ENCODE peak calls at places on chromosome 2, in nine cellular contexts. One of them, this sample, is unnamed.

GRCh38 chr2:202376460-202377307 is 557 bp downstream of the BMPR2 start:
- DNase-seq in psoas muscle: peak
- DNase-seq in HCT116: no peak
- DNase-seq in OCI-LY7: peak
- DNase-seq in stomach: no peak
- DNase-seq in fibroblast of lung: no peak
- DNase-seq in neural progenitor cell: no peak
- DNase-seq in kidney epithelial cell: no peak
- DNase-seq in left lung: peak
- DNase-seq in this sample: peak

GRCh38 chr2:56583796-56584313 is 400.1 kb downstream of the CCDC85A start:
- DNase-seq in fibroblast of lung: no peak
- DNase-seq in psoas muscle: no peak
- DNase-seq in kidney epithelial cell: no peak
- DNase-seq in stomach: no peak
- DNase-seq in HCT116: no peak
- DNase-seq in OCI-LY7: no peak
- DNase-seq in neural progenitor cell: peak
- DNase-seq in left lung: no peak
- DNase-seq in this sample: no peak

GRCh38 chr2:20135631-20136050 is 84.2 kb upstream of the LAPTM4A start:
- DNase-seq in HCT116: peak
- DNase-seq in stomach: peak
- DNase-seq in fibroblast of lung: peak
- DNase-seq in left lung: peak
- DNase-seq in neural progenitor cell: peak
- DNase-seq in kidney epithelial cell: no peak
- DNase-seq in OCI-LY7: peak
- DNase-seq in psoas muscle: peak
- DNase-seq in this sample: no peak

GRCh38 chr2:24009680-24010476 is at the start of gene MFSD2B:
- DNase-seq in kidney epithelial cell: no peak
- DNase-seq in stomach: no peak
- DNase-seq in HCT116: no peak
- DNase-seq in left lung: no peak
- DNase-seq in fibroblast of lung: peak
- DNase-seq in psoas muscle: no peak
- DNase-seq in OCI-LY7: no peak
- DNase-seq in neural progenitor cell: peak
- DNase-seq in this sample: no peak

GRCh38 chr2:177165731-177166711 is 46.6 kb upstream of the HNRNPA3 start:
- DNase-seq in left lung: no peak
- DNase-seq in kidney epithelial cell: no peak
- DNase-seq in OCI-LY7: peak
- DNase-seq in stomach: no peak
- DNase-seq in neural progenitor cell: no peak
- DNase-seq in fibroblast of lung: peak
- DNase-seq in psoas muscle: no peak
- DNase-seq in HCT116: no peak
- DNase-seq in this sample: no peak

GRCh38 chr2:233486778-233487552 is 79.6 kb downstream of the USP40 start:
- DNase-seq in neural progenitor cell: no peak
- DNase-seq in fibroblast of lung: peak
- DNase-seq in left lung: no peak
- DNase-seq in stomach: no peak
- DNase-seq in kidney epithelial cell: peak
- DNase-seq in HCT116: no peak
- DNase-seq in psoas muscle: no peak
- DNase-seq in OCI-LY7: no peak
- DNase-seq in this sample: no peak

GRCh38 chr2:191789791-191790190 is 57.1 kb downstream of the CAVIN2 start:
- DNase-seq in kidney epithelial cell: peak
- DNase-seq in OCI-LY7: no peak
- DNase-seq in neural progenitor cell: no peak
- DNase-seq in HCT116: no peak
- DNase-seq in stomach: no peak
- DNase-seq in left lung: no peak
- DNase-seq in psoas muscle: no peak
- DNase-seq in fibroblast of lung: peak
- DNase-seq in this sample: no peak

GRCh38 chr2:19321946-19322345 is 36.5 kb downstream of the OSR1 start:
- DNase-seq in OCI-LY7: no peak
- DNase-seq in HCT116: no peak
- DNase-seq in left lung: no peak
- DNase-seq in psoas muscle: no peak
- DNase-seq in fibroblast of lung: peak
- DNase-seq in neural progenitor cell: no peak
- DNase-seq in kidney epithelial cell: peak
- DNase-seq in stomach: no peak
- DNase-seq in this sample: no peak

GRCh38 chr2:103361712-103362111 is 599.9 kb downstream of the TMEM182 start:
- DNase-seq in fibroblast of lung: no peak
- DNase-seq in OCI-LY7: no peak
- DNase-seq in neural progenitor cell: no peak
- DNase-seq in psoas muscle: no peak
- DNase-seq in kidney epithelial cell: no peak
- DNase-seq in stomach: no peak
- DNase-seq in left lung: no peak
- DNase-seq in HCT116: no peak
- DNase-seq in this sample: no peak

DNA sequence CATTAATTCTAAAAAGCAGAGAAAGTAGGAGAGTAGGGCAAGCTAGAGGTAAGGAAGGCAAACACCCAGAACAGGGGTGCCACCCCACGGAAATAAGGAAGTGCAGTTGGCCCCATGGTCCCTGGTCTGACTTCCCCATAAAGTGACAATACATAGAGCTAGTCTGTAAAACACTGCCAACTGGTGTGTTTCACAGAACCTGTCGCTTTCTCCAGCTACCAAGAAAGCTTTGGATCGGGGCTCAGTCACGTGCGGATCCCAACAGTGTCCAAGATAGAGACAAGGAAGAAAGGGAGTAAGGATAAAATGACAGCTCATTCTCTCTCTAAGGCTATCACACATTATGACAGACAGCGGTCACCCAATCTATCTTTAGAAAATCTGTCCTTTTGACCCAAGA is 36.4 kb downstream of the TBC1D8 start:
- DNase-seq in left lung: peak
- DNase-seq in OCI-LY7: no peak
- DNase-seq in neural progenitor cell: no peak
- DNase-seq in stomach: no peak
- DNase-seq in psoas muscle: peak
- DNase-seq in HCT116: no peak
- DNase-seq in kidney epithelial cell: no peak
- DNase-seq in fibroblast of lung: no peak
- DNase-seq in this sample: no peak
- H3K4me3 ChIP-seq in left lung: no peak
- H3K4me3 ChIP-seq in OCI-LY7: no peak
- H3K4me3 ChIP-seq in neural progenitor cell: no peak
- H3K4me3 ChIP-seq in stomach: no peak
- H3K4me3 ChIP-seq in psoas muscle: peak
- H3K4me3 ChIP-seq in HCT116: no peak
- H3K4me3 ChIP-seq in kidney epithelial cell: no peak
- H3K4me3 ChIP-seq in fibroblast of lung: no peak
- H3K4me3 ChIP-seq in this sample: no peak

GRCh38 chr2:170486730-170487129 is 228.4 kb upstream of the SP5 start:
- DNase-seq in OCI-LY7: no peak
- DNase-seq in psoas muscle: no peak
- DNase-seq in neural progenitor cell: no peak
- DNase-seq in HCT116: no peak
- DNase-seq in kidney epithelial cell: no peak
- DNase-seq in stomach: no peak
- DNase-seq in fibroblast of lung: no peak
- DNase-seq in left lung: no peak
- DNase-seq in this sample: no peak
- TF ChIP-seq CTCF in OCI-LY7: no peak
- TF ChIP-seq CTCF in psoas muscle: peak
- TF ChIP-seq CTCF in neural progenitor cell: no peak
- TF ChIP-seq CTCF in HCT116: peak
- TF ChIP-seq CTCF in kidney epithelial cell: no peak
- TF ChIP-seq CTCF in stomach: no peak
- TF ChIP-seq CTCF in fibroblast of lung: no peak
- TF ChIP-seq CTCF in left lung: no peak
- TF ChIP-seq CTCF in this sample: no peak

DNA sequence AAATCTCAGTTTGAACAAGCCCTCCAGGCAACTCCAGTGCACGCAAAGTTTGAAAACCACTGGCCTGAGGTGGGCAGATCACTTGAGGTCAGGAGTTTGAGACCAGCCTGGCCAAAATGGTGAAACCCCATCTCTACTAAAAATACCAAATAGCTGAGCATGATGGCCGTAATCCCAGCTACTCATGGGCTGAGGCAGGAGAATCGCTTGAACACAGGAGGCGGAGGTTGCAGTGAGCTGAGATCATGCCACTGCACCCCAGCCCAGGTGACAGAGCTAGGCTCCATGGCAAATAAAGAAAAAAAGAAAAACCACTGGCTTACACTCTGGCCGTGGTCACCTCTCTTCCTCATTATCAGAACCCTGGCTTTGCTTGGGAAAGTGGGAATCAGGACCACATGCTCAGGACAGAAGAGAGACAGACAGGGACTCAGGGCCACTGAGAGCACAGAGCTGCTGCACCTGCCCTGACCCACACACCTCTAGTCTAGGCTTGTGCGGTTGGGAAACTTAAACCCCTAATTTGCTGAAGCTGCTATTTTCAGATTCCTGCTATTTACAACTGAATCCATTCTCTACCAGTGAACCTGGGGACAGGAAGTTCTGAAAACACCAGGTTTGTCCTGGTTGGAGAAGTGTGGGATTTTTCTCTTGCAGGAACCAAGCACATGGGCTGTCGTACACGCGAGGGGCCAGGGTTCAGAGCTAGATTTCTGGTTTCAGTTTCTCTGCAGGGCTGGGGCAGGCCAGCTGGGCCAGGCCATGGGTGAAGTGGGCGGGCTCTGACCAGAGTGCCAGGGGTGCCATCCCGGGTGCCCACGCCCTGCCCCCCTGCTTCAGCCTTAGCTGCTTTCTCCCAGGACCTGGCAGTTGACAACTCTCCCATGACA is 51.6 kb upstream of the SLC1A4 start:
- DNase-seq in kidney epithelial cell: no peak
- DNase-seq in stomach: no peak
- DNase-seq in neural progenitor cell: no peak
- DNase-seq in psoas muscle: peak
- DNase-seq in HCT116: no peak
- DNase-seq in fibroblast of lung: no peak
- DNase-seq in left lung: peak
- DNase-seq in OCI-LY7: no peak
- DNase-seq in this sample: no peak
- H3K4me3 ChIP-seq in kidney epithelial cell: no peak
- H3K4me3 ChIP-seq in stomach: no peak
- H3K4me3 ChIP-seq in neural progenitor cell: no peak
- H3K4me3 ChIP-seq in psoas muscle: peak
- H3K4me3 ChIP-seq in HCT116: no peak
- H3K4me3 ChIP-seq in fibroblast of lung: no peak
- H3K4me3 ChIP-seq in left lung: peak
- H3K4me3 ChIP-seq in OCI-LY7: peak
- H3K4me3 ChIP-seq in this sample: no peak

GRCh38 chr2:174546519-174547506 is 50.8 kb downstream of the WIPF1 start:
- DNase-seq in fibroblast of lung: peak
- DNase-seq in kidney epithelial cell: no peak
- DNase-seq in psoas muscle: no peak
- DNase-seq in stomach: no peak
- DNase-seq in OCI-LY7: peak
- DNase-seq in neural progenitor cell: peak
- DNase-seq in left lung: no peak
- DNase-seq in HCT116: peak
- DNase-seq in this sample: no peak
- TF ChIP-seq CTCF in fibroblast of lung: peak
- TF ChIP-seq CTCF in kidney epithelial cell: peak
- TF ChIP-seq CTCF in psoas muscle: no peak
- TF ChIP-seq CTCF in stomach: peak
- TF ChIP-seq CTCF in OCI-LY7: peak
- TF ChIP-seq CTCF in neural progenitor cell: peak
- TF ChIP-seq CTCF in left lung: no peak
- TF ChIP-seq CTCF in HCT116: peak
- TF ChIP-seq CTCF in this sample: peak

DNA sequence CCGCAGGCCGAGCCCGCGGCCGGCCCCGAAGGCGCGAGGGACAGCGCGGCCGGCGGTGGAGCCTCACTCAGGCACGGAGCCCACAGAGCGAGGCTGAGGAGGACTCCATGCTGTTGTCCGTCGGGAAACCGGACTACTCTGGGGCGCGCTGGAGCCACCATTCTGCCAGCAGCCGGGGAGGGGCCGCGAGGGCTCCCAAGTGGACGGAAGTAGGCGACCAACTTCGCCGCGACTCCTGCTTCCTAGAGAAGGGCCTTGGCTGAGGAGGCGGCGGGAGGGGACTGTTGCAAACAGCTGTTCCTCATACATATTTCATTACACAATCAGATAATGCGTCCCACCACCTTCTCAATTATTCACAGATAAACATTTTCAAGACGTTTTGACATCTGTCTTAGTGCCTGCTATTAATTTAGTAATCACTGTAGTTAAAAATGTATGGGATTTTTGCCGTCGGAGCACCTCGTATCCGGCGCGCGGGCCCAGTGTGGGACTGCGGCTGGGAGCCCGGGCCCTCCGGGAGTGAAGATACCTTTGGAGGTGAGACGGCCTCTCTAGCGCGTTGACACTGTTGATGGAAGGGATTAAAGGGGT is 11.7 kb upstream of the SIX3 start:
- DNase-seq in neural progenitor cell: peak
- DNase-seq in psoas muscle: no peak
- DNase-seq in kidney epithelial cell: no peak
- DNase-seq in fibroblast of lung: no peak
- DNase-seq in OCI-LY7: no peak
- DNase-seq in stomach: no peak
- DNase-seq in left lung: no peak
- DNase-seq in HCT116: no peak
- DNase-seq in this sample: no peak
- H3K4me3 ChIP-seq in neural progenitor cell: peak
- H3K4me3 ChIP-seq in psoas muscle: no peak
- H3K4me3 ChIP-seq in kidney epithelial cell: no peak
- H3K4me3 ChIP-seq in fibroblast of lung: no peak
- H3K4me3 ChIP-seq in OCI-LY7: no peak
- H3K4me3 ChIP-seq in stomach: peak
- H3K4me3 ChIP-seq in left lung: no peak
- H3K4me3 ChIP-seq in HCT116: no peak
- H3K4me3 ChIP-seq in this sample: no peak

DNA sequence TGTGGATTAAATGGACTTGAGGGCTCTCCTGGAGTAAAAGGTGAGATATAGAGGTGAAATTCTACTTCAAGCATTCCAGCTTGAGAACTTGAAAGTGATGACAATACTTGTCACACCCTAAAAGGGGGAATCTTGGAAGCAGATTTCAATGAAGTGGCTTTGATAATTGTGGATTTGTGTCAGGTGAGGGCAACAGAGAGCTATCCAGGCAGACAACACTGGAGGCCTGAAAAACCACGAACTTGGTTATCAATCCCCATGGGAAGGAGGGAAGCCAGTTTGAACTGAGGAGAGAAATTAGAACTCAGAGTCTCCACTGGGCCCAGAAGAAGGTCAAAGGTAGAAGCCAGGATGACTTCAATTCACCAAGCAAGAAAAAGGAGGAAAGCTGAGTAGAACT is 263.9 kb downstream of the FIGN start:
- DNase-seq in psoas muscle: no peak
- DNase-seq in neural progenitor cell: peak
- DNase-seq in kidney epithelial cell: no peak
- DNase-seq in fibroblast of lung: peak
- DNase-seq in OCI-LY7: no peak
- DNase-seq in HCT116: no peak
- DNase-seq in left lung: no peak
- DNase-seq in stomach: no peak
- DNase-seq in this sample: no peak
- TF ChIP-seq CTCF in psoas muscle: peak
- TF ChIP-seq CTCF in neural progenitor cell: peak
- TF ChIP-seq CTCF in kidney epithelial cell: peak
- TF ChIP-seq CTCF in fibroblast of lung: peak
- TF ChIP-seq CTCF in OCI-LY7: no peak
- TF ChIP-seq CTCF in HCT116: no peak
- TF ChIP-seq CTCF in left lung: no peak
- TF ChIP-seq CTCF in stomach: no peak
- TF ChIP-seq CTCF in this sample: peak

GRCh38 chr2:85420743-85421705 is 2.5 kb downstream of the SH2D6 start:
- DNase-seq in neural progenitor cell: peak
- DNase-seq in HCT116: no peak
- DNase-seq in psoas muscle: peak
- DNase-seq in fibroblast of lung: peak
- DNase-seq in kidney epithelial cell: no peak
- DNase-seq in stomach: peak
- DNase-seq in left lung: peak
- DNase-seq in OCI-LY7: peak
- DNase-seq in this sample: peak
- H3K4me3 ChIP-seq in neural progenitor cell: no peak
- H3K4me3 ChIP-seq in HCT116: no peak
- H3K4me3 ChIP-seq in psoas muscle: peak
- H3K4me3 ChIP-seq in fibroblast of lung: no peak
- H3K4me3 ChIP-seq in kidney epithelial cell: no peak
- H3K4me3 ChIP-seq in stomach: no peak
- H3K4me3 ChIP-seq in left lung: peak
- H3K4me3 ChIP-seq in OCI-LY7: no peak
- H3K4me3 ChIP-seq in this sample: no peak

This sample was measured in HFF-Myc.